ENCODE peak calls at places on chromosomes 5 and 9, in six cellular contexts. One of them, this sample, is unnamed.
A peak's percentile ranks its signal among the peaks of the same experiment; 100 is the strongest.

GRCh38 chr5:6377582-6378127 is 692 bp downstream of the MED10 start:
- DNase-seq in neural progenitor cell: no peak
- DNase-seq in upper lobe of right lung: no peak
- DNase-seq in endothelial cell of umbilical vein: peak; percentile 13
- DNase-seq in hepatocyte: no peak
- DNase-seq in SK-N-SH: no peak
- DNase-seq in this sample: peak; percentile 19

GRCh38 chr5:172953776-172954189 is 5.4 kb upstream of the RPL26L1 start:
- DNase-seq in endothelial cell of umbilical vein: no peak
- DNase-seq in neural progenitor cell: no peak
- DNase-seq in SK-N-SH: no peak
- DNase-seq in hepatocyte: no peak
- DNase-seq in upper lobe of right lung: no peak
- DNase-seq in this sample: no peak

GRCh38 chr5:138241688-138242547 is 28.8 kb upstream of the CDC23 start:
- DNase-seq in endothelial cell of umbilical vein: peak; percentile 42
- DNase-seq in SK-N-SH: peak; percentile 87
- DNase-seq in hepatocyte: peak; percentile 46
- DNase-seq in neural progenitor cell: peak; percentile 69
- DNase-seq in upper lobe of right lung: peak; percentile 69
- DNase-seq in this sample: no peak

GRCh38 chr9:85212887-85213286 is 528.9 kb downstream of the AGTPBP1 start:
- DNase-seq in SK-N-SH: no peak
- DNase-seq in endothelial cell of umbilical vein: peak; percentile 71
- DNase-seq in neural progenitor cell: no peak
- DNase-seq in upper lobe of right lung: no peak
- DNase-seq in hepatocyte: no peak
- DNase-seq in this sample: no peak

GRCh38 chr5:111635946-111636315 is 121.1 kb downstream of the NREP start:
- DNase-seq in hepatocyte: no peak
- DNase-seq in endothelial cell of umbilical vein: no peak
- DNase-seq in SK-N-SH: no peak
- DNase-seq in neural progenitor cell: no peak
- DNase-seq in upper lobe of right lung: no peak
- DNase-seq in this sample: no peak

GRCh38 chr5:175854231-175855040 is 16.9 kb upstream of the CPLX2 start:
- DNase-seq in upper lobe of right lung: no peak
- DNase-seq in SK-N-SH: peak; percentile 68
- DNase-seq in neural progenitor cell: no peak
- DNase-seq in endothelial cell of umbilical vein: no peak
- DNase-seq in hepatocyte: peak; percentile 26
- DNase-seq in this sample: no peak

GRCh38 chr9:38066167-38066906 is 2.7 kb downstream of the SHB start:
- DNase-seq in endothelial cell of umbilical vein: no peak
- DNase-seq in upper lobe of right lung: peak; percentile 57
- DNase-seq in neural progenitor cell: peak; percentile 48
- DNase-seq in SK-N-SH: no peak
- DNase-seq in hepatocyte: peak; percentile 53
- DNase-seq in this sample: no peak

GRCh38 chr5:135141303-135142268 is 107.6 kb upstream of the PITX1 start:
- DNase-seq in SK-N-SH: no peak
- DNase-seq in neural progenitor cell: no peak
- DNase-seq in upper lobe of right lung: no peak
- DNase-seq in endothelial cell of umbilical vein: no peak
- DNase-seq in hepatocyte: peak; percentile 45
- DNase-seq in this sample: no peak

GRCh38 chr5:115770466-115770865 is 46.0 kb downstream of the CDO1 start:
- DNase-seq in hepatocyte: no peak
- DNase-seq in endothelial cell of umbilical vein: no peak
- DNase-seq in upper lobe of right lung: no peak
- DNase-seq in neural progenitor cell: peak; percentile 69
- DNase-seq in SK-N-SH: no peak
- DNase-seq in this sample: no peak

GRCh38 chr5:175681975-175682354 is 24.1 kb downstream of the HRH2 start:
- DNase-seq in SK-N-SH: no peak
- DNase-seq in hepatocyte: no peak
- DNase-seq in upper lobe of right lung: peak; percentile 9
- DNase-seq in endothelial cell of umbilical vein: no peak
- DNase-seq in neural progenitor cell: no peak
- DNase-seq in this sample: no peak

GRCh38 chr5:94700592-94700991 is 82.1 kb downstream of the SLF1 start:
- DNase-seq in endothelial cell of umbilical vein: no peak
- DNase-seq in upper lobe of right lung: no peak
- DNase-seq in hepatocyte: no peak
- DNase-seq in neural progenitor cell: no peak
- DNase-seq in SK-N-SH: no peak
- DNase-seq in this sample: no peak

GRCh38 chr5:175347027-175347426 is 97.0 kb downstream of the DRD1 start:
- DNase-seq in upper lobe of right lung: no peak
- DNase-seq in endothelial cell of umbilical vein: no peak
- DNase-seq in neural progenitor cell: peak; percentile 75
- DNase-seq in SK-N-SH: no peak
- DNase-seq in hepatocyte: no peak
- DNase-seq in this sample: no peak

GRCh38 chr5:100647461-100648230 is 112.5 kb downstream of the FAM174A start:
- DNase-seq in upper lobe of right lung: peak; percentile 72
- DNase-seq in SK-N-SH: no peak
- DNase-seq in hepatocyte: peak; percentile 61
- DNase-seq in neural progenitor cell: peak; percentile 46
- DNase-seq in endothelial cell of umbilical vein: peak; percentile 6
- DNase-seq in this sample: no peak

GRCh38 chr5:109743041-109743531 is 53.4 kb downstream of the MAN2A1 start:
- DNase-seq in endothelial cell of umbilical vein: peak; percentile 32
- DNase-seq in neural progenitor cell: no peak
- DNase-seq in SK-N-SH: no peak
- DNase-seq in upper lobe of right lung: no peak
- DNase-seq in hepatocyte: no peak
- DNase-seq in this sample: no peak
- H3K4me3 ChIP-seq in endothelial cell of umbilical vein: no peak overlapping the region
- H3K4me3 ChIP-seq in neural progenitor cell: no peak overlapping the region
- H3K4me3 ChIP-seq in SK-N-SH: no peak overlapping the region
- H3K4me3 ChIP-seq in upper lobe of right lung: peak overlapping the region; percentile 6
- H3K4me3 ChIP-seq in hepatocyte: no peak overlapping the region
- H3K4me3 ChIP-seq in this sample: peak overlapping the region; percentile 9

GRCh38 chr9:70602364-70603019 is 188.0 kb upstream of the KLF9 start:
- DNase-seq in upper lobe of right lung: no peak
- DNase-seq in hepatocyte: peak; percentile 85
- DNase-seq in SK-N-SH: peak; percentile 66
- DNase-seq in neural progenitor cell: peak; percentile 73
- DNase-seq in endothelial cell of umbilical vein: peak; percentile 87
- DNase-seq in this sample: no peak
- H3K4me3 ChIP-seq in upper lobe of right lung: no peak overlapping the region
- H3K4me3 ChIP-seq in hepatocyte: no peak overlapping the region
- H3K4me3 ChIP-seq in SK-N-SH: peak overlapping the region; percentile 14
- H3K4me3 ChIP-seq in neural progenitor cell: no peak overlapping the region
- H3K4me3 ChIP-seq in endothelial cell of umbilical vein: no peak overlapping the region
- H3K4me3 ChIP-seq in this sample: peak overlapping the region; percentile 35

GRCh38 chr9:133333011-133333410 is 3.0 kb downstream of the SURF6 start:
- DNase-seq in hepatocyte: no peak
- DNase-seq in neural progenitor cell: no peak
- DNase-seq in endothelial cell of umbilical vein: no peak
- DNase-seq in SK-N-SH: no peak
- DNase-seq in upper lobe of right lung: no peak
- DNase-seq in this sample: no peak

GRCh38 chr9:133333566-133333965 is 2.4 kb downstream of the SURF6 start:
- DNase-seq in endothelial cell of umbilical vein: no peak
- DNase-seq in upper lobe of right lung: peak; percentile 25
- DNase-seq in hepatocyte: no peak
- DNase-seq in neural progenitor cell: no peak
- DNase-seq in SK-N-SH: no peak
- DNase-seq in this sample: no peak

GRCh38 chr9:133335924-133336811 is at the start of gene SURF6:
- DNase-seq in endothelial cell of umbilical vein: peak; percentile 89
- DNase-seq in neural progenitor cell: peak; percentile 97
- DNase-seq in SK-N-SH: peak; percentile 96
- DNase-seq in upper lobe of right lung: peak; percentile 96
- DNase-seq in hepatocyte: peak; percentile 95
- DNase-seq in this sample: peak; percentile 89

GRCh38 chr9:133332381-133332730 is 3.6 kb downstream of the SURF6 start:
- DNase-seq in SK-N-SH: no peak
- DNase-seq in hepatocyte: no peak
- DNase-seq in neural progenitor cell: no peak
- DNase-seq in endothelial cell of umbilical vein: no peak
- DNase-seq in upper lobe of right lung: peak; percentile 60
- DNase-seq in this sample: no peak

GRCh38 chr9:133334161-133334560 is 1.8 kb downstream of the SURF6 start:
- DNase-seq in SK-N-SH: no peak
- DNase-seq in hepatocyte: peak; percentile 76
- DNase-seq in upper lobe of right lung: peak; percentile 38
- DNase-seq in neural progenitor cell: no peak
- DNase-seq in endothelial cell of umbilical vein: no peak
- DNase-seq in this sample: no peak
- H3K4me3 ChIP-seq in SK-N-SH: no peak overlapping the region
- H3K4me3 ChIP-seq in hepatocyte: no peak overlapping the region
- H3K4me3 ChIP-seq in upper lobe of right lung: no peak overlapping the region
- H3K4me3 ChIP-seq in neural progenitor cell: no peak overlapping the region
- H3K4me3 ChIP-seq in endothelial cell of umbilical vein: no peak overlapping the region
- H3K4me3 ChIP-seq in this sample: no peak overlapping the region

GRCh38 chr9:35750256-35750531 is 1.1 kb downstream of the RGP1 start:
- DNase-seq in neural progenitor cell: no peak
- DNase-seq in upper lobe of right lung: no peak
- DNase-seq in hepatocyte: no peak
- DNase-seq in endothelial cell of umbilical vein: no peak
- DNase-seq in SK-N-SH: no peak
- DNase-seq in this sample: no peak
- H3K4me3 ChIP-seq in neural progenitor cell: peak overlapping the region; percentile 75
- H3K4me3 ChIP-seq in upper lobe of right lung: peak overlapping the region; percentile 98
- H3K4me3 ChIP-seq in hepatocyte: peak overlapping the region; percentile 86
- H3K4me3 ChIP-seq in endothelial cell of umbilical vein: no peak overlapping the region
- H3K4me3 ChIP-seq in SK-N-SH: peak overlapping the region; percentile 97
- H3K4me3 ChIP-seq in this sample: peak overlapping the region; percentile 90